ENCODE peak calls at places on chromosomes 2 and 18, in nine cellular contexts. G is DND-41, A is tibial nerve, I is gastrocnemius medialis, U is IMR-90, E is breast epithelium, W is heart left ventricle, F is keratinocyte, P is AG04450. T is an unnamed sample.

GRCh38 chr2:28108143-28108542 is 217.6 kb downstream of the BABAM2 start:
- DNase-seq in G (no peak), A (no peak), I (no peak), U (no peak), E (no peak), W (no peak), F (no peak), P (no peak), T (no peak)

GRCh38 chr2:239312741-239313246 is 88.0 kb downstream of the HDAC4 start:
- DNase-seq in G (peak), A (no peak), I (no peak), U (no peak), E (peak), W (no peak), F (no peak), P (no peak), T (peak)

GRCh38 chr2:162297925-162298552 is 20.4 kb downstream of the IFIH1 start:
- DNase-seq in G (peak), A (peak), I (peak), U (peak), E (no peak), W (no peak), F (peak), P (peak), T (no peak)

GRCh38 chr2:134504586-134505336 is 214.0 kb downstream of the TMEM163 start:
- DNase-seq in G (no peak), A (no peak), I (no peak), U (no peak), E (no peak), W (no peak), F (peak), P (no peak), T (no peak)

GRCh38 chr2:146576301-146576700 is 1268.5 kb upstream of the ACVR2A start:
- DNase-seq in G (no peak), A (no peak), I (no peak), U (peak), E (no peak), W (no peak), F (peak), P (no peak), T (no peak)

GRCh38 chr18:60667016-60667415 is 294.4 kb upstream of the MC4R start:
- DNase-seq in G (no peak), A (no peak), I (no peak), U (no peak), E (no peak), W (no peak), F (no peak), P (no peak), T (no peak)

GRCh38 chr2:191508738-191509137 is 169.2 kb upstream of the NABP1 start:
- DNase-seq in G (no peak), A (no peak), I (no peak), U (no peak), E (no peak), W (no peak), F (no peak), P (no peak), T (no peak)

GRCh38 chr2:211833582-211834279 is 704.9 kb downstream of the ERBB4 start:
- DNase-seq in G (no peak), A (no peak), I (no peak), U (no peak), E (no peak), W (no peak), F (no peak), P (no peak), T (no peak)

GRCh38 chr2:43233218-43234212 is 7.1 kb upstream of the ZFP36L2 start:
- DNase-seq in G (no peak), A (no peak), I (no peak), U (no peak), E (no peak), W (no peak), F (no peak), P (no peak), T (no peak)

GRCh38 chr2:171404258-171404657 is 29.5 kb downstream of the METTL8 start:
- DNase-seq in G (no peak), A (no peak), I (no peak), U (peak), E (no peak), W (no peak), F (no peak), P (no peak), T (no peak)

GRCh38 chr2:24917086-24917485 is 3.0 kb downstream of the ADCY3 start:
- DNase-seq in G (no peak), A (no peak), I (no peak), U (no peak), E (peak), W (no peak), F (no peak), P (no peak), T (no peak)

GRCh38 chr2:173553589-173553988 is 198.9 kb downstream of the CDCA7 start:
- DNase-seq in G (no peak), A (no peak), I (no peak), U (peak), E (no peak), W (no peak), F (no peak), P (no peak), T (no peak)

GRCh38 chr2:24697792-24698191 is 95.4 kb downstream of the PTRHD1 start:
- DNase-seq in G (no peak), A (no peak), I (no peak), U (no peak), E (no peak), W (no peak), F (no peak), P (no peak), T (no peak)

GRCh38 chr18:79956276-79956675 is 4.8 kb upstream of the SLC66A2 start:
- DNase-seq in G (no peak), A (no peak), I (no peak), U (no peak), E (no peak), W (no peak), F (no peak), P (no peak), T (no peak)

GRCh38 chr18:12238861-12239260 is 15.3 kb upstream of the CIDEA start:
- DNase-seq in G (no peak), A (no peak), I (no peak), U (peak), E (no peak), W (no peak), F (no peak), P (no peak), T (peak)

GRCh38 chr18:36583155-36583745 is 245.6 kb downstream of the TPGS2 start:
- DNase-seq in G (no peak), A (no peak), I (no peak), U (no peak), E (no peak), W (no peak), F (no peak), P (no peak), T (peak)

GRCh38 chr18:78679061-78679460 is 300.6 kb upstream of the SALL3 start:
- DNase-seq in G (peak), A (no peak), I (no peak), U (no peak), E (peak), W (no peak), F (no peak), P (no peak), T (no peak)

GRCh38 chr2:75698928-75699327 is 11.8 kb downstream of the GCFC2 start:
- DNase-seq in G (no peak), A (no peak), I (no peak), U (peak), E (no peak), W (no peak), F (no peak), P (no peak), T (no peak)

GRCh38 chr18:76647322-76647721 is 152.3 kb upstream of the ZNF516 start:
- DNase-seq in G (no peak), A (no peak), I (no peak), U (no peak), E (no peak), W (peak), F (no peak), P (no peak), T (no peak)

GRCh38 chr2:216735086-216735485 is 39.7 kb upstream of the IGFBP5 start:
- DNase-seq in G (no peak), A (no peak), I (no peak), U (peak), E (no peak), W (no peak), F (no peak), P (peak), T (peak)

GRCh38 chr2:150587547-150588209 is 100.2 kb upstream of the RND3 start:
- DNase-seq in G (no peak), A (no peak), I (no peak), U (peak), E (no peak), W (no peak), F (no peak), P (no peak), T (no peak)

GRCh38 chr2:9212661-9213411 is 6.2 kb downstream of the ASAP2 start:
- DNase-seq in G (no peak), A (no peak), I (no peak), U (no peak), E (no peak), W (no peak), F (no peak), P (no peak), T (peak)

GRCh38 chr2:232309592-232309991 is 69.0 kb upstream of the ALPP start:
- DNase-seq in G (peak), A (no peak), I (no peak), U (no peak), E (no peak), W (no peak), F (no peak), P (no peak), T (no peak)

GRCh38 chr18:24170389-24170788 is 31.5 kb downstream of the CABYR start:
- DNase-seq in G (no peak), A (no peak), I (no peak), U (no peak), E (no peak), W (no peak), F (no peak), P (no peak), T (no peak)

GRCh38 chr2:43455735-43456642 is 139.8 kb downstream of the THADA start:
- DNase-seq in G (no peak), A (no peak), I (no peak), U (peak), E (no peak), W (no peak), F (no peak), P (no peak), T (no peak)

GRCh38 chr2:234676109-234676858 is 179.4 kb upstream of the ARL4C start:
- DNase-seq in G (no peak), A (no peak), I (no peak), U (no peak), E (no peak), W (no peak), F (no peak), P (no peak), T (peak)

GRCh38 chr2:117359266-117359970 is 455.1 kb upstream of the DDX18 start:
- DNase-seq in G (no peak), A (no peak), I (no peak), U (no peak), E (no peak), W (no peak), F (no peak), P (no peak), T (no peak)

GRCh38 chr2:197191177-197191947 is 119.2 kb downstream of the ANKRD44 start:
- DNase-seq in G (no peak), A (no peak), I (no peak), U (peak), E (no peak), W (no peak), F (no peak), P (no peak), T (no peak)

GRCh38 chr2:228646061-228646460 is 464.6 kb upstream of the SPHKAP start:
- DNase-seq in G (no peak), A (no peak), I (no peak), U (peak), E (no peak), W (no peak), F (no peak), P (no peak), T (no peak)

GRCh38 chr2:140154271-140154670 is 1374.1 kb upstream of the NXPH2 start:
- DNase-seq in G (no peak), A (no peak), I (no peak), U (no peak), E (no peak), W (no peak), F (no peak), P (no peak), T (no peak)

GRCh38 chr2:188364033-188364432 is 72.4 kb downstream of the GULP1 start:
- DNase-seq in G (no peak), A (no peak), I (no peak), U (no peak), E (no peak), W (no peak), F (no peak), P (no peak), T (no peak)

GRCh38 chr2:192043216-192043870 is 151.4 kb downstream of the TMEFF2 start:
- DNase-seq in G (no peak), A (no peak), I (no peak), U (no peak), E (no peak), W (no peak), F (no peak), P (no peak), T (no peak)

GRCh38 chr2:64514018-64514417 is 10.1 kb upstream of the AFTPH start:
- DNase-seq in G (no peak), A (no peak), I (no peak), U (no peak), E (no peak), W (no peak), F (no peak), P (no peak), T (no peak)

GRCh38 chr2:18690342-18690741 is 101.0 kb upstream of the NT5C1B start:
- DNase-seq in G (no peak), A (no peak), I (no peak), U (no peak), E (no peak), W (no peak), F (no peak), P (no peak), T (no peak)

GRCh38 chr2:201320701-201321100 is 36.4 kb downstream of the FLACC1 start:
- DNase-seq in G (no peak), A (no peak), I (no peak), U (no peak), E (no peak), W (no peak), F (no peak), P (no peak), T (no peak)

GRCh38 chr2:164178835-164179470 is 442.3 kb downstream of the GRB14 start:
- DNase-seq in G (no peak), A (no peak), I (no peak), U (peak), E (no peak), W (no peak), F (no peak), P (no peak), T (no peak)

GRCh38 chr2:172772637-172773036 is 37.0 kb downstream of the RAPGEF4 start:
- DNase-seq in G (no peak), A (no peak), I (no peak), U (peak), E (no peak), W (no peak), F (no peak), P (peak), T (no peak)

GRCh38 chr18:1914489-1914888 is 656.8 kb downstream of the METTL4 start:
- DNase-seq in G (no peak), A (no peak), I (no peak), U (no peak), E (no peak), W (no peak), F (no peak), P (no peak), T (no peak)

GRCh38 chr2:228600265-228600664 is 418.8 kb upstream of the SPHKAP start:
- DNase-seq in G (no peak), A (no peak), I (no peak), U (peak), E (no peak), W (no peak), F (no peak), P (peak), T (no peak)

GRCh38 chr2:189629553-189630453 is 31.5 kb upstream of the ASNSD1 start:
- DNase-seq in G (no peak), A (no peak), I (no peak), U (peak), E (no peak), W (no peak), F (no peak), P (no peak), T (no peak)
- TF ChIP-seq CTCF in G (no peak), A (no peak), I (no peak), U (no peak), E (no peak), W (no peak), F (no peak), P (no peak), T (no peak)

DNA sequence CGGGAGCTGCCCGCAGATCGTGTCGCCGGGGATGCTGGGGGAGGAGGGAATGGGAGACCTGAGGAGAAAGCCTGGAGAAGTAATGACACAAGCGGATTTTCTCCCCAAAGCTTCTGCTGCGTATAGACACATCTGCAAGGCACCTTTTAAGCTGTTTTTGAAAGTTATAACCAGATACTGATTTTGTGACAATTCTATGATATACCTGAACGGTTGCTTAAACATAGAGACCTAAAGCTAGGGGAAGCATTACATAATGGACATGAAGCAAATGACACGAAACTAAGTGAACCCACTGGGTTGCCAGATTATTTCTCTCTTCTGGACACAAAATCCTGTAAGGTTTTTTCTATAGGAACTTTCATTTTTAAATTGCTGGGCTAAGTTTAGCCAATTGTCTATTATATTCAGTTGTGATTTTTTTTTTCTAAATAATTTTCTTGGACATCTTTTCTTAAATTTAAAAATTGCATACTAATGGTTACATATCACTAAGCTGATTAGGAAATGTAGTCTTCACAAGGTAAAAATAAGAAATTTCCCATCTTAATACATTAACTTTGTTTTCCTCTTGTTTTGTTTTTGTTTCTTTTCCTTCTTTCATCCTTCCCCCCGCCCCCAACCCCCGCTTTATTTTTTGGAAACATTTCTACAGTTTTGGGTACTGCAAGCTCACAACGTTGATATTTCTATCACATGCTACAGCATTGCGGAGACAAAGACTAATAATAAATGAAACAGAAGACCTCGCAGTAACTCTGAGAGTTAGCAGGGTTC is 1.3 kb downstream of the OSBPL6 start:
- DNase-seq in G (no peak), A (no peak), I (no peak), U (no peak), E (no peak), W (no peak), F (no peak), P (no peak), T (no peak)
- H3K4me3 ChIP-seq in G (no peak), A (peak), I (peak), U (peak), E (peak), W (peak), F (peak), P (peak), T (peak)

DNA sequence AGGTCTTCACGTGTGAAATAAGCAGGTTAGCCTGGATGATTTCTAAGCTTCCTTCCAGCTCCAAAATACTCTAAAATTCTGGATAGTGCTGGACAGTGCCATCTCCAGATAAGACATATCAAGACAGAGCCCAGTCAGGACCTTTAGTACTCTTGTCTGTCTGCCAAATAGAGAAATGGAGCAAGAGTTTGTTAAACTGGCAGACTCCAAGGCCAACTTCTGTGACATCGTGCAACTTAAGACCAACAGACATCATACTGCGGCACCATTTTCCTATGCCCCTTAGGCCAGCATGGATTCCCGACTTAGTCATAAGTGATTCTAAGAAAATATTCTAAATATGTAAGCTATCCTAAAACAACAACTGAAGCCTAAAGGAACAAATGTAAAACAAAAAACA is 118.6 kb downstream of the RBMS1 start:
- DNase-seq in G (no peak), A (no peak), I (no peak), U (peak), E (no peak), W (no peak), F (no peak), P (no peak), T (no peak)
- H3K27ac ChIP-seq in G (no peak), A (no peak), I (peak), U (peak), E (no peak), W (peak), F (no peak), P (peak), T (peak)

GRCh38 chr2:157058161-157058560 is 199.3 kb upstream of the GALNT5 start:
- DNase-seq in G (no peak), A (no peak), I (no peak), U (no peak), E (no peak), W (no peak), F (no peak), P (no peak), T (no peak)

GRCh38 chr2:157053876-157054275 is 203.6 kb upstream of the GALNT5 start:
- DNase-seq in G (no peak), A (no peak), I (no peak), U (no peak), E (no peak), W (no peak), F (no peak), P (no peak), T (no peak)

GRCh38 chr2:157052685-157053224 is 204.8 kb upstream of the GALNT5 start:
- DNase-seq in G (no peak), A (no peak), I (no peak), U (peak), E (no peak), W (no peak), F (no peak), P (peak), T (no peak)

GRCh38 chr2:157056200-157056676 is 201.3 kb upstream of the GALNT5 start:
- DNase-seq in G (peak), A (peak), I (no peak), U (peak), E (no peak), W (no peak), F (no peak), P (peak), T (no peak)

GRCh38 chr2:157055660-157056199 is 201.8 kb upstream of the GALNT5 start:
- DNase-seq in G (no peak), A (peak), I (no peak), U (peak), E (no peak), W (no peak), F (no peak), P (no peak), T (no peak)
- TF ChIP-seq CTCF in G (peak), A (peak), I (no peak), U (peak), E (peak), W (peak), F (peak), P (peak), T (peak)

GRCh38 chr2:144156736-144157645 is 362.9 kb downstream of the ZEB2 start:
- DNase-seq in G (no peak), A (no peak), I (no peak), U (no peak), E (no peak), W (no peak), F (no peak), P (no peak), T (no peak)
- H3K4me3 ChIP-seq in G (no peak), A (no peak), I (no peak), U (no peak), E (no peak), W (no peak), F (no peak), P (no peak), T (no peak)

GRCh38 chr18:32315881-32316280 is 126.0 kb downstream of the MEP1B start:
- DNase-seq in G (no peak), A (no peak), I (no peak), U (peak), E (no peak), W (no peak), F (no peak), P (no peak), T (no peak)

GRCh38 chr18:32308493-32309120 is 118.8 kb downstream of the MEP1B start:
- DNase-seq in G (no peak), A (no peak), I (no peak), U (peak), E (no peak), W (no peak), F (peak), P (peak), T (no peak)

DNA sequence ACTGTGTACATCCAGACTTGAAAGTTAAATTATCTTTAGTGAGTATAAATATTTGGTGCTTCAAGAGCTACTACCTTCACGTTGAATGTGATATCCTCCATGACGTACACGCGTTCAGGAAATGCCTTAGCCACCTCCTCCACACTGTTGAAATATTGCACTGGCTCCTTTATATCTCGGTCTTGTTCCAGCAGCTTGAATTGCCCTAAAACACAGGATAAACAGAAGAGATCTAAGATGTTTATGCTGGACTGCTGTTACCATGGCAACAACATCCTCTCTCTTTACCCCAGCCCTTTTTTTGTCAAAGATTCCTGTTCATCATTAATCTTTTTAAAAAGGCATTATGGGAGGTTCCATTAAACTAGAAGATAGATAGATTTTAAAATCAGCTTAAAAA is 120.3 kb downstream of the MEP1B start:
- DNase-seq in G (no peak), A (no peak), I (no peak), U (peak), E (no peak), W (no peak), F (no peak), P (peak), T (no peak)
- H3K27ac ChIP-seq in G (no peak), A (no peak), I (no peak), U (no peak), E (peak), W (no peak), F (no peak), P (no peak), T (no peak)

T was measured in right atrium auricular region.